ENCODE peak calls at places on chromosomes 1 and 21, in eight cellular contexts. O, W, K, H, V, B, T and U are unnamed samples.
A peak's percentile ranks its signal among the peaks of the same experiment; 100 is the strongest.

GRCh38 chr1:89733748-89734147 is 87.1 kb upstream of the LRRC8D start:
- DNase-seq in T (no peak), O (no peak), W (no peak), V (no peak), H (no peak), B (no peak), K (no peak), U (no peak)

GRCh38 chr1:203381151-203381751 is 30.3 kb upstream of the FMOD start:
- DNase-seq in W (no peak), K (no peak), T (no peak), O (no peak), V (no peak), B (no peak), H (no peak), U (no peak)

GRCh38 chr1:85182700-85183099 is 18.1 kb downstream of the SYDE2 start:
- DNase-seq in V (no peak), O (no peak), H (no peak), W (no peak), B (no peak), K (no peak), T (no peak), U (no peak)

GRCh38 chr1:156444407-156445001 is 56.1 kb downstream of the MEF2D start:
- DNase-seq in T (no peak), V (no peak), K (peak; percentile 27), O (no peak), H (peak; percentile 77), W (peak; percentile 83), B (peak; percentile 34), U (no peak)

GRCh38 chr1:216221260-216221700 is 202.0 kb downstream of the USH2A start:
- DNase-seq in V (no peak), H (peak; percentile 4), O (no peak), K (peak; percentile 78), W (peak; percentile 82), B (peak; percentile 76), T (peak; percentile 31), U (peak; percentile 46)

GRCh38 chr1:94982403-94982802 is 55.5 kb upstream of the CNN3 start:
- DNase-seq in V (no peak), W (no peak), K (peak; percentile 59), H (no peak), B (no peak), T (no peak), O (no peak), U (no peak)

GRCh38 chr21:28375708-28376385 is 616.8 kb downstream of the LTN1 start:
- DNase-seq in W (no peak), H (no peak), O (no peak), V (no peak), K (peak; percentile 54), T (peak; percentile 27), B (peak; percentile 68), U (no peak)

GRCh38 chr1:26050255-26050640 is 4.3 kb upstream of the SLC30A2 start:
- DNase-seq in V (no peak), K (no peak), T (no peak), B (no peak), W (no peak), H (no peak), O (no peak), U (no peak)

GRCh38 chr1:206579747-206580437 is 32.4 kb downstream of the EIF2D start:
- DNase-seq in B (peak; percentile 55), V (no peak), H (no peak), W (no peak), T (peak; percentile 64), K (peak; percentile 31), O (peak; percentile 98), U (no peak)

GRCh38 chr1:243609698-243610097 is 240.3 kb downstream of the AKT3 start:
- DNase-seq in V (no peak), O (no peak), T (no peak), H (no peak), W (no peak), K (no peak), B (no peak), U (no peak)

GRCh38 chr1:183248989-183249691 is 63.1 kb downstream of the LAMC2 start:
- DNase-seq in H (no peak), B (peak; percentile 24), O (no peak), K (no peak), W (no peak), V (no peak), T (no peak), U (no peak)

GRCh38 chr21:38915546-38915945 is 109.8 kb downstream of the ETS2 start:
- DNase-seq in W (no peak), H (no peak), T (no peak), K (no peak), B (no peak), V (no peak), O (no peak), U (no peak)

GRCh38 chr1:173507205-173507846 is 30.2 kb downstream of the PRDX6 start:
- DNase-seq in O (no peak), K (peak; percentile 32), T (peak; percentile 35), W (peak; percentile 41), B (peak; percentile 81), H (no peak), V (no peak), U (peak; percentile 6)

GRCh38 chr1:46549697-46550681 is 1.5 kb downstream of the KNCN start:
- DNase-seq in W (peak; percentile 58), B (peak; percentile 33), T (no peak), H (peak; percentile 76), O (peak; percentile 56), K (peak; percentile 65), V (peak; percentile 46), U (no peak)

GRCh38 chr21:44582980-44583799 is 2.8 kb upstream of the KRTAP10-5 start:
- DNase-seq in K (peak; percentile 5), H (no peak), T (no peak), V (no peak), B (no peak), W (peak; percentile 65), O (no peak), U (no peak)

GRCh38 chr1:19374402-19374801 is 62.3 kb downstream of the SLC66A1 start:
- DNase-seq in T (no peak), W (peak; percentile 63), B (no peak), K (no peak), V (no peak), H (peak; percentile 75), O (no peak), U (no peak)

GRCh38 chr1:204659061-204659460 is 26.5 kb downstream of the LRRN2 start:
- DNase-seq in B (no peak), V (no peak), T (no peak), H (no peak), W (no peak), O (no peak), K (no peak), U (no peak)

GRCh38 chr1:114956570-114956969 is 73.1 kb upstream of the TSHB start:
- DNase-seq in O (no peak), B (no peak), K (peak; percentile 6), H (peak; percentile 24), T (no peak), W (peak; percentile 65), V (no peak), U (peak; percentile 27)

GRCh38 chr1:101284622-101285218 is 47.9 kb downstream of the S1PR1 start:
- DNase-seq in V (no peak), W (no peak), T (no peak), K (no peak), H (no peak), O (no peak), B (no peak), U (no peak)
- H3K4me3 ChIP-seq in V (no peak overlapping the region), W (no peak overlapping the region), T (no peak overlapping the region), K (no peak overlapping the region), H (no peak overlapping the region), O (no peak overlapping the region), B (no peak overlapping the region), U (no peak overlapping the region)

GRCh38 chr1:8022395-8023286 is 3.5 kb downstream of the ERRFI1 start:
- DNase-seq in K (peak; percentile 35), O (no peak), H (no peak), T (no peak), V (no peak), B (no peak), W (no peak), U (peak; percentile 54)
- H3K4me3 ChIP-seq in K (peak overlapping the region; percentile 84), O (no peak overlapping the region), H (no peak overlapping the region), T (no peak overlapping the region), V (peak overlapping the region; percentile 89), B (no peak overlapping the region), W (peak overlapping the region; percentile 96), U (peak overlapping the region; percentile 3)

GRCh38 chr1:62515055-62515454 is 78.2 kb downstream of the USP1 start:
- DNase-seq in T (peak; percentile 7), B (peak; percentile 23), H (no peak), V (no peak), O (no peak), W (no peak), K (peak; percentile 54), U (no peak)
- H3K4me3 ChIP-seq in T (no peak overlapping the region), B (no peak overlapping the region), H (no peak overlapping the region), V (no peak overlapping the region), O (no peak overlapping the region), W (no peak overlapping the region), K (no peak overlapping the region), U (no peak overlapping the region)

DNA sequence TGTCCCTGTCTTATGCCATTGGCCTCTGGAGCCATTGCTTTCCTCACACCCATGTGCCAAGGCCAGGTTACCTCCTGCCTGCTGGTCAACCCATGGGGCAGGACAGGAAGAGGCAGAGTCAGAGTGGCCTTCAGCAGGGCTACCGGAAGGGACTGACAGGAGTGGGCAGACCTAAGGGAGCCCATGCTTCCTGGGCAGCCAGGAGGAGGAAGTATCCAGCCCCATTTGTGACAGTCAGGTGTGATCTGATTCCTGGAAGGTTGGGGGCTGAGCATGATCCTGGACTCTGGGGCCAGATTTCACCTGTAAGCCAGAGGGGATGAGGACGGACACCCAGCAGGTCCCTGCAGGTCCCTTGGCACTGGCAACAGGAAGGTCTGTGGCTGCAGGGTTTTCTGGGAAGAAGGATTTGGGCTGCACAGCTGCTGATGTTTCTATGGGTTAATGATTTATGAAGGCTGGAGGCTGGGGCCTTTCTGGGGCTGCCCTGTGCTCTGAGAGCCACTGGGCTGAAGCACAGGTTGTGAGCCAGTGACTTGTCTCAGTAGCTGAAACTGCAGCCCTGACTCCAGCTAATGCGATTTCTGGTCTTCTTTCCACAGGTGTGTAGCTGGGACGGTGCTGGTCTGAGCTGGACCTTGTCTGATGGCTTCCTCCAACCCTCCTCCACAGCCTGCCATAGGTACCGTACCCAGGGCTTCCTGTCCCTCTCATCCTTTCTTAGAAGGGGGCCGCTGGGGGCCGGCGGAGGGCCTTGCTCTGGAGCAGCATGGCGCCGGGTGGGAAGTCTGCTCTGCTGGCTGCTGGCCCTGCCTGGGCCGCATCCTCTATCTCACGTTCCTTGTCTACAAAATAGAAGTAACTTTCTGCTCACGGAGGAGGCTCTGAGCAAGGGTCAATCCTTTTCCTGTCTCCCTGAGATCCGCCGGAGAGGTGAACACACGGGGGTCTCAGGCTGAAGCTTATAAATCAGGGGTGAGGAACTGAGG is 40.7 kb downstream of the ARHGEF10L start:
- DNase-seq in H (no peak), V (peak; percentile 87), W (no peak), O (peak; percentile 77), B (no peak), K (no peak), T (no peak), U (no peak)
- H3K4me3 ChIP-seq in H (no peak overlapping the region), V (peak overlapping the region; percentile 61), W (no peak overlapping the region), O (peak overlapping the region; percentile 10), B (no peak overlapping the region), K (no peak overlapping the region), T (no peak overlapping the region), U (no peak overlapping the region)

DNA sequence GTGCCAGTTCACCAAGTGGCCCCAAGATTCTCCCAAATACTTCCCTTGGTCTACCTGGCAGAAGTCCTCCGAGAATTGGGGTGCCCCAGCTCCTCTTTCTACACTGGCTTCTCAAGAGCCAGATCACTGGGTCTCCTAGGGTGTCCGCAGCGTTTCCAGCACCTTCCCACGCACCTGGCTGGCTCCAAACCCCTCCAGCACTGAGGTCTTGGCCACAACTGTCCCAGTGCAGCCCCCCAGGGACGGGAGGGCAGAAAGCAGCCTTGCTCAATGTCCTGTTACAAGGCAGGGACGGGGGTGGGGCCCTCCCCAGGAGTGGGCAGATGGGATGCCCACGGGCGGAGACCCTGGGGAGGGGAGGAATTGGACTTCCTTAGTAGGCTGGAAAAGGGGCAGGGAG is 1.1 kb downstream of the ECE1 start:
- DNase-seq in O (no peak), T (no peak), K (no peak), H (no peak), B (no peak), V (peak; percentile 55), W (no peak), U (no peak)
- H3K4me3 ChIP-seq in O (peak overlapping the region; percentile 68), T (peak overlapping the region; percentile 79), K (peak overlapping the region; percentile 78), H (peak overlapping the region; percentile 82), B (peak overlapping the region; percentile 69), V (peak overlapping the region; percentile 62), W (no peak overlapping the region), U (no peak overlapping the region)